ENCODE peak calls at places on chromosomes 6 and 20, in seven cellular contexts. A is NAMALWA; N is stimulated activated CD8-positive, alpha-beta memory T cell treated with anti-CD3 and anti-CD28 coated beads, Interleukin-15, amount 100 ng/mL, for 24 hours; K is putamen; W is AG20443; F is HFF-Myc; Z is foreskin fibroblast. J is an unnamed sample.

GRCh38 chr20:33796263-33796906 is 14.8 kb upstream of the CHMP4B start:
- DNase-seq in A (no peak), N (no peak), K (no peak), W (no peak), F (no peak), Z (no peak), J (no peak)

GRCh38 chr6:130239755-130240154 is 17.0 kb upstream of the SAMD3 start:
- DNase-seq in A (no peak), N (no peak), K (no peak), W (no peak), F (no peak), Z (no peak), J (no peak)

GRCh38 chr6:139027620-139028182 is 844 bp upstream of the ABRACL start:
- DNase-seq in A (peak; percentile 14), N (no peak), K (no peak), W (peak; percentile 11), F (no peak), Z (peak; percentile 55), J (peak; percentile 7)

GRCh38 chr6:34969662-34970265 is 80.7 kb downstream of the ANKS1A start:
- DNase-seq in A (no peak), N (no peak), K (no peak), W (no peak), F (no peak), Z (peak; percentile 47), J (no peak)

GRCh38 chr6:90610671-90611542 is 24.0 kb upstream of the MAP3K7 start:
- DNase-seq in A (peak; percentile 43), N (peak; percentile 10), K (peak; percentile 42), W (peak; percentile 63), F (no peak), Z (peak; percentile 57), J (peak; percentile 12)

GRCh38 chr6:156379946-156380707 is 397.1 kb upstream of the ARID1B start:
- DNase-seq in A (no peak), N (no peak), K (no peak), W (peak; percentile 35), F (peak; percentile 30), Z (peak; percentile 21), J (no peak)

GRCh38 chr6:11143394-11144371 is 32.2 kb upstream of the ERVFRD-1 start:
- DNase-seq in A (no peak), N (no peak), K (no peak), W (peak; percentile 92), F (peak; percentile 67), Z (peak; percentile 94), J (no peak)

GRCh38 chr6:79048611-79049010 is 29.4 kb downstream of the PHIP start:
- DNase-seq in A (peak; percentile 55), N (no peak), K (no peak), W (peak; percentile 41), F (peak; percentile 15), Z (peak; percentile 40), J (no peak)

GRCh38 chr6:119481981-119482380 is 132.4 kb upstream of the MAN1A1 start:
- DNase-seq in A (no peak), N (no peak), K (no peak), W (peak; percentile 18), F (no peak), Z (peak; percentile 16), J (no peak)

GRCh38 chr6:160750276-160750689 is 48.2 kb downstream of the PLG start:
- DNase-seq in A (peak; percentile 70), N (no peak), K (no peak), W (peak; percentile 25), F (no peak), Z (no peak), J (no peak)

GRCh38 chr20:38230957-38231785 is 29.4 kb downstream of the KIAA1755 start:
- DNase-seq in A (no peak), N (no peak), K (no peak), W (no peak), F (no peak), Z (peak; percentile 45), J (no peak)

GRCh38 chr20:45339084-45339483 is 9.1 kb downstream of the SDC4 start:
- DNase-seq in A (no peak), N (no peak), K (no peak), W (no peak), F (no peak), Z (no peak), J (no peak)

GRCh38 chr6:107740496-107741190 is 83.5 kb downstream of the SCML4 start:
- DNase-seq in A (no peak), N (no peak), K (no peak), W (peak; percentile 41), F (no peak), Z (peak; percentile 44), J (peak; percentile 88)

GRCh38 chr6:19866900-19867627 is 29.9 kb downstream of the ID4 start:
- DNase-seq in A (no peak), N (no peak), K (no peak), W (peak; percentile 55), F (peak; percentile 24), Z (peak; percentile 45), J (peak; percentile 17)

GRCh38 chr6:166330612-166331011 is 11.7 kb downstream of the SFT2D1 start:
- DNase-seq in A (no peak), N (no peak), K (peak; percentile 79), W (peak; percentile 40), F (no peak), Z (peak; percentile 38), J (no peak)

GRCh38 chr6:106099235-106099537 is 13.1 kb downstream of the PRDM1 start:
- DNase-seq in A (no peak), N (no peak), K (no peak), W (no peak), F (no peak), Z (peak; percentile 35), J (peak; percentile 10)

GRCh38 chr6:27441001-27441400 is 31.9 kb downstream of the ZNF184 start:
- DNase-seq in A (no peak), N (no peak), K (no peak), W (no peak), F (no peak), Z (no peak), J (no peak)

GRCh38 chr6:56552212-56553130 is 90.2 kb downstream of the DST start:
- DNase-seq in A (no peak), N (no peak), K (no peak), W (peak; percentile 46), F (no peak), Z (peak; percentile 52), J (no peak)

GRCh38 chr6:7073810-7074525 is 33.8 kb upstream of the RREB1 start:
- DNase-seq in A (no peak), N (no peak), K (no peak), W (no peak), F (no peak), Z (no peak), J (peak; percentile 86)

GRCh38 chr20:1881240-1881835 is 13.9 kb upstream of the SIRPA start:
- DNase-seq in A (no peak), N (no peak), K (no peak), W (no peak), F (no peak), Z (no peak), J (no peak)

GRCh38 chr20:61861054-61861841 is 204.4 kb downstream of the TAF4 start:
- DNase-seq in A (no peak), N (no peak), K (no peak), W (no peak), F (no peak), Z (no peak), J (no peak)

GRCh38 chr6:165799736-165800135 is 136.7 kb upstream of the PDE10A start:
- DNase-seq in A (no peak), N (no peak), K (no peak), W (peak; percentile 45), F (no peak), Z (no peak), J (no peak)

J was measured in MM.1S.